ENCODE peak calls at places on chromosome 17, in four cellular contexts. E is endothelial cell, U is fibroblast of lung, X is AG10803. H is an unnamed sample.

GRCh38 chr17:21500064-21500463 is 123.9 kb downstream of the KCNJ12 start:
- DNase-seq in U (no peak), E (no peak), X (no peak), H (no peak)

GRCh38 chr17:27491713-27492190 is 35.5 kb downstream of the KSR1 start:
- DNase-seq in U (no peak), E (no peak), X (no peak), H (no peak)

GRCh38 chr17:62681061-62681938 is 53.8 kb downstream of the MRC2 start:
- DNase-seq in X (no peak), E (no peak), U (no peak), H (no peak)

GRCh38 chr17:74862108-74862901 is 2.6 kb upstream of the GRIN2C start:
- DNase-seq in X (peak), U (peak), E (peak), H (no peak)

GRCh38 chr17:248337-249235 is 67.1 kb upstream of the DOC2B start:
- DNase-seq in X (no peak), U (no peak), E (no peak), H (no peak)

GRCh38 chr17:81069084-81069645 is 34.2 kb downstream of the BAIAP2 start:
- DNase-seq in U (no peak), E (no peak), X (peak), H (no peak)

GRCh38 chr17:73605444-73605843 is 38.8 kb downstream of the SDK2 start:
- DNase-seq in X (no peak), E (no peak), U (no peak), H (no peak)

GRCh38 chr17:74704536-74704935 is 8.2 kb downstream of the CD300LF start:
- DNase-seq in E (no peak), X (no peak), U (no peak), H (no peak)

GRCh38 chr17:59542960-59543635 is 22.3 kb upstream of the DHX40 start:
- DNase-seq in U (no peak), E (no peak), X (no peak), H (no peak)

GRCh38 chr17:19398301-19399181 is 11.6 kb upstream of the MFAP4 start:
- DNase-seq in E (no peak), X (peak), U (peak), H (no peak)

GRCh38 chr17:62083651-62084050 is 18.6 kb upstream of the MED13 start:
- DNase-seq in X (no peak), E (no peak), U (no peak), H (no peak)

GRCh38 chr17:42313773-42314566 is 25.7 kb downstream of the STAT5A start:
- DNase-seq in U (no peak), E (no peak), X (no peak), H (no peak)

GRCh38 chr17:28053044-28053670 is 10.7 kb downstream of the NLK start:
- DNase-seq in X (peak), E (no peak), U (no peak), H (peak)

GRCh38 chr17:56708220-56708567 is 114.7 kb downstream of the NOG start:
- DNase-seq in E (no peak), U (no peak), X (peak), H (no peak)

GRCh38 chr17:59149841-59150511 is 5.0 kb downstream of the SKA2 start:
- DNase-seq in U (no peak), E (no peak), X (no peak), H (no peak)

GRCh38 chr17:49969134-49969759 is at the start of gene DLX4:
- DNase-seq in E (no peak), U (no peak), X (no peak), H (no peak)

GRCh38 chr17:7824021-7824924 is 9.7 kb upstream of the KDM6B start:
- DNase-seq in X (no peak), U (no peak), E (no peak), H (no peak)

GRCh38 chr17:80812362-80813088 is 179.1 kb upstream of the CHMP6 start:
- DNase-seq in E (no peak), X (no peak), U (no peak), H (no peak)

GRCh38 chr17:83199500-83200201 is 120.2 kb downstream of the METRNL start:
- DNase-seq in E (no peak), X (peak), U (no peak), H (peak)

GRCh38 chr17:7235693-7236665 is 1.7 kb upstream of the DVL2 start:
- DNase-seq in E (no peak), X (no peak), U (no peak), H (no peak)

GRCh38 chr17:33163827-33164555 is 129.1 kb downstream of the ASIC2 start:
- DNase-seq in E (no peak), U (no peak), X (peak), H (no peak)

GRCh38 chr17:11303773-11304394 is 62.9 kb downstream of the SHISA6 start:
- DNase-seq in X (no peak), E (no peak), U (no peak), H (no peak)

GRCh38 chr17:29412780-29413565 is 22.8 kb downstream of the TAOK1 start:
- DNase-seq in U (peak), X (peak), E (no peak), H (peak)

GRCh38 chr17:82080048-82080788 is 14.6 kb upstream of the DUS1L start:
- DNase-seq in U (no peak), E (no peak), X (no peak), H (no peak)

GRCh38 chr17:80986816-80987480 is 4.7 kb upstream of the CHMP6 start:
- DNase-seq in X (no peak), E (no peak), U (no peak), H (no peak)

GRCh38 chr17:27609606-27610303 is 21.2 kb upstream of the LGALS9 start:
- DNase-seq in E (peak), U (peak), X (peak), H (peak)

GRCh38 chr17:67970783-67971182 is 25.5 kb downstream of the C17orf58 start:
- DNase-seq in U (no peak), X (no peak), E (no peak), H (no peak)

GRCh38 chr17:67974598-67975066 is 21.6 kb downstream of the C17orf58 start:
- DNase-seq in U (no peak), X (no peak), E (no peak), H (no peak)

GRCh38 chr17:67974186-67974585 is 22.1 kb downstream of the C17orf58 start:
- DNase-seq in X (no peak), U (no peak), E (no peak), H (no peak)
- TF ChIP-seq CTCF in X (no peak), U (no peak), E (no peak), H (no peak)

DNA sequence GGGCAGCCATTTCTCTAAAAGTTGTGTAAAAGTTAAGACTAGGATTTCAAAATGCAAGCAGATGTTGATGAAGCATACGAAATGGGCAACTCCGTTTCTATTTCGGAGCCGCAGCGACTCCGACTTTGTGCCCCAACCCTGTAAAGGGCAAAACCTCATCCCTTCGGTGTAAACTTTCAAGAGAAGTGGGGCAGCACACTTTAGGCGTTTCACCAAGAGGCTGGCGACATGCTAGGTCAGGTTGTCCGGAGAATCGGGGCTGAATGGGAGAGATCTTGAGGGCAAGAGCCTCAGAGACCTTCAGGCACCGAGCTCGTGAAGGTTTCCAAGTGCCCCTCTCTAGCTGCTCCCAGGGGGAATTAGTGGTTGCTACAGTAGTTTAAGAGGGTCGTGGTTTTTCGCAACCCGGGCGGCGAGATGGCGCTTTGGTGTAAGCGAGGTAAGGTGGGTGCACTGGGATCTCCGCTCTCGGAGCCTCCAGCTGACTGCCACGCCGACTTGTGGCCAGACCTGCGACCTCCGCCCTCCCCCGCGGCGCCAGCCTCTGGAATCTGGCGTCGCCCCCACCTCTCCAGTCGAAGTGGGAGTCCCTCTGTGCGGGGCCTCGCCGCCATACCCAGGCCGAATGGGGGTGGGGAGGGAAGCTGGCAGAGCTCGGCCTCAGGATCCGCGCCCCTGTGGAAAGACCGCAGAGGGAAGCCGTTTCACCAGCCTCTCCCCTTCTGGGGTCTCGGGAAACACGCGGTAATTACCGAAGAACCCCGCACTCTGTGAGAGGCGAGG is 979 bp upstream of the HEXIM2 start:
- DNase-seq in U (peak), E (peak), X (peak), H (peak)
- TF ChIP-seq CTCF in U (no peak), E (no peak), X (peak), H (peak)

DNA sequence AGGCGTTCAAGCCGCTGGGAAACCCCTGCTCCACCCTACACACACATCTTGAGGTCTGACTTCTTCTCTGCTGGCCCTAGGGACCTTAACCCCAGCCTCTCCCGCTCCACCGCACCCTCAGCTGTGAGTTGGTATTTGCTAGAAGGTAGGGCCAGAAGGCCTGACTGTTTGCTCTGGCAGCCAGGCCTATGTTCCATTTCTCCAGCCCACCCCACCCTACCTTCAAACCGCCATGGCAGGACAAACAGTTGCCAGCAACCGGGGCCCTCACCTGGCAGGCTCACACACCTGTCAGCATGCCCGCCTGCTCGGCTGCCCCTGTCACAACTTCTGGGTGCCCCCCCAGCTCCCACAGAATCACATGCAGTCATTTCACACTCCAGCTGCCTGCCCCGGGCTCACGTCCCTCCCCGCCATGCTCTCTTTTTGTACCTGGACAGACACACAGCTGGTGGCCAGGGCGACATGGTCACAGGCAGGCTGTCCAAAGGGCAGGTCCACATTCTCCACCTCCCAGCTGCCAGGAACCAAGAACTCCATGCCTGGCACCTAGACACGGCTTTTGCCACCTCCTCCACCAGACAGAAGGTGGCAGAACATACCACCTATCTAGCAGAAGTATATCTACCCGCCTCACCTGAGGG is 2.6 kb upstream of the ATP2A3 start:
- DNase-seq in U (no peak), E (no peak), X (no peak), H (no peak)
- TF ChIP-seq CTCF in U (no peak), E (no peak), X (no peak), H (no peak)

GRCh38 chr17:77374170-77374936 is 233.6 kb downstream of the SEC14L1 start:
- DNase-seq in E (peak), U (peak), X (peak), H (peak)
- TF ChIP-seq CTCF in E (no peak), U (peak), X (peak), H (peak)

DNA sequence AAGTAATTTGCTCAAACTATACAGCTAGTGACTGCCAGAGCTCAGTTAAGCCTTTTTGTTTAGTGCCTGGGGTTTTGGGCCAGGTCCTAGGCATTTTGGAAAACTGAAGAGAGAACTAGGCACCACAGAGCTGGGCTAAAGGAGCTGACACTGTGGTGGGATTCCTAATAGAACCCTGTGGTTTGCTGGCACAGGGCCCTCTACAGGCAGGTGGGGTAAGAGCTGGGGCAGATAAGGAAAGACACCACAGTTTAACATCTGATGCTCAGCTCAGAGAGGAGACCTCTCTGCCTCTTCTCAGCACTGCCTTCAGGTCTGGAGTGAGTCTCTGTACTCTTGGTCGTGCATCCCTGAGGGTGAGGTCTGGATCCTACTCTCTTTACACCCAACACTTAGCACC is 121.2 kb downstream of the SNX11 start:
- DNase-seq in U (no peak), X (no peak), E (no peak), H (no peak)
- TF ChIP-seq CTCF in U (no peak), X (no peak), E (no peak), H (no peak)

DNA sequence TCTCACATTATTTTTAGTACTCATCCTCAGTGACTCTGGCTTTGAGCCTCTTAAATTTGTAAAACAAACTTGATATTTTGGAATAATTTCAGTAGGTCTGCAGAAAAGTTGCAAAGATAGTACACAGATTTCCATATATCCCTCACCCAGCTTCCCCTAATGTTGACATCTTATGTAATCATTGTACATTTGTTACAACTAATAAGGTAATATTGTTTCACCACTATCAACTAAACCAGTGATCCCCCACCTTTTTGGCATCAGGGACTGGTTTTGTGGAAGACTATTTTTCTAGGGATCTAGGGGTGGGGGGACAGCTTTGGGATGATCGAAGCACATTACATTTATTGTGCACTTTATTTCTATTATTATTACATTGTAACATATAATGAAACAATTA is 391.2 kb downstream of the CA10 start:
- DNase-seq in U (no peak), X (no peak), E (no peak), H (no peak)
- TF ChIP-seq CTCF in U (no peak), X (no peak), E (no peak), H (no peak)

H was measured in HFFc6.